ENCODE peak calls at places on chromosomes 5 and 9, in four cellular contexts. One of them, this sample, is unnamed.

GRCh38 chr5:1795506-1795905 is 4.1 kb downstream of the MRPL36 start:
- DNase-seq in GM20000: no peak
- DNase-seq in AG04450: no peak
- DNase-seq in neural crest cell: no peak
- DNase-seq in this sample: no peak

GRCh38 chr9:126160854-126161329 is 165.7 kb upstream of the MVB12B start:
- DNase-seq in GM20000: no peak
- DNase-seq in AG04450: no peak
- DNase-seq in neural crest cell: no peak
- DNase-seq in this sample: no peak

GRCh38 chr5:1246711-1247431 is 21.7 kb downstream of the SLC6A18 start:
- DNase-seq in GM20000: peak; percentile 71
- DNase-seq in AG04450: no peak
- DNase-seq in neural crest cell: peak; percentile 69
- DNase-seq in this sample: peak; percentile 15

GRCh38 chr5:179400020-179400419 is 54.8 kb upstream of the ADAMTS2 start:
- DNase-seq in GM20000: no peak
- DNase-seq in AG04450: no peak
- DNase-seq in neural crest cell: no peak
- DNase-seq in this sample: no peak

GRCh38 chr5:69225859-69226258 is 8.8 kb upstream of the CDK7 start:
- DNase-seq in GM20000: no peak
- DNase-seq in AG04450: no peak
- DNase-seq in neural crest cell: no peak
- DNase-seq in this sample: no peak

GRCh38 chr9:88302579-88303324 is 85.5 kb upstream of the SPIN1 start:
- DNase-seq in GM20000: no peak
- DNase-seq in AG04450: no peak
- DNase-seq in neural crest cell: no peak
- DNase-seq in this sample: no peak

GRCh38 chr5:83097582-83098265 is 20.4 kb downstream of the XRCC4 start:
- DNase-seq in GM20000: peak; percentile 7
- DNase-seq in AG04450: no peak
- DNase-seq in neural crest cell: no peak
- DNase-seq in this sample: no peak

GRCh38 chr5:52856564-52856963 is 68.8 kb downstream of the ITGA1 start:
- DNase-seq in GM20000: no peak
- DNase-seq in AG04450: no peak
- DNase-seq in neural crest cell: no peak
- DNase-seq in this sample: no peak

GRCh38 chr5:88944751-88945507 is 61.9 kb upstream of the MEF2C start:
- DNase-seq in GM20000: no peak
- DNase-seq in AG04450: peak; percentile 23
- DNase-seq in neural crest cell: no peak
- DNase-seq in this sample: no peak

GRCh38 chr5:75051217-75051751 is 1.1 kb downstream of the GCNT4 start:
- DNase-seq in GM20000: no peak
- DNase-seq in AG04450: no peak
- DNase-seq in neural crest cell: no peak
- DNase-seq in this sample: peak; percentile 60

GRCh38 chr5:178502401-178503100 is 87.6 kb downstream of the COL23A1 start:
- DNase-seq in GM20000: no peak
- DNase-seq in AG04450: no peak
- DNase-seq in neural crest cell: no peak
- DNase-seq in this sample: no peak

GRCh38 chr5:135248801-135249231 is 150.2 kb downstream of the MACROH2A1 start:
- DNase-seq in GM20000: no peak
- DNase-seq in AG04450: no peak
- DNase-seq in neural crest cell: no peak
- DNase-seq in this sample: no peak

GRCh38 chr9:135523521-135524129 is 2.4 kb downstream of the LCN1 start:
- DNase-seq in GM20000: no peak
- DNase-seq in AG04450: no peak
- DNase-seq in neural crest cell: no peak
- DNase-seq in this sample: no peak

GRCh38 chr5:19584131-19584530 is 403.9 kb downstream of the CDH18 start:
- DNase-seq in GM20000: no peak
- DNase-seq in AG04450: no peak
- DNase-seq in neural crest cell: no peak
- DNase-seq in this sample: no peak

GRCh38 chr9:87214991-87215390 is 267.7 kb upstream of the GAS1 start:
- DNase-seq in GM20000: no peak
- DNase-seq in AG04450: no peak
- DNase-seq in neural crest cell: no peak
- DNase-seq in this sample: no peak

GRCh38 chr5:399296-400281 is 43.4 kb upstream of the EXOC3 start:
- DNase-seq in GM20000: peak; percentile 86
- DNase-seq in AG04450: peak; percentile 95
- DNase-seq in neural crest cell: peak; percentile 65
- DNase-seq in this sample: peak; percentile 77

GRCh38 chr5:172688735-172689572 is 47.9 kb downstream of the NEURL1B start:
- DNase-seq in GM20000: peak; percentile 74
- DNase-seq in AG04450: no peak
- DNase-seq in neural crest cell: no peak
- DNase-seq in this sample: peak; percentile 59

GRCh38 chr5:170341545-170341944 is 44.0 kb upstream of the LCP2 start:
- DNase-seq in GM20000: no peak
- DNase-seq in AG04450: no peak
- DNase-seq in neural crest cell: no peak
- DNase-seq in this sample: no peak

GRCh38 chr5:170339780-170340167 is 42.2 kb upstream of the LCP2 start:
- DNase-seq in GM20000: no peak
- DNase-seq in AG04450: no peak
- DNase-seq in neural crest cell: no peak
- DNase-seq in this sample: no peak

GRCh38 chr5:170338272-170338671 is 40.7 kb upstream of the LCP2 start:
- DNase-seq in GM20000: no peak
- DNase-seq in AG04450: no peak
- DNase-seq in neural crest cell: no peak
- DNase-seq in this sample: peak; percentile 29

GRCh38 chr5:170337055-170337454 is 39.5 kb upstream of the LCP2 start:
- DNase-seq in GM20000: no peak
- DNase-seq in AG04450: no peak
- DNase-seq in neural crest cell: no peak
- DNase-seq in this sample: no peak

DNA sequence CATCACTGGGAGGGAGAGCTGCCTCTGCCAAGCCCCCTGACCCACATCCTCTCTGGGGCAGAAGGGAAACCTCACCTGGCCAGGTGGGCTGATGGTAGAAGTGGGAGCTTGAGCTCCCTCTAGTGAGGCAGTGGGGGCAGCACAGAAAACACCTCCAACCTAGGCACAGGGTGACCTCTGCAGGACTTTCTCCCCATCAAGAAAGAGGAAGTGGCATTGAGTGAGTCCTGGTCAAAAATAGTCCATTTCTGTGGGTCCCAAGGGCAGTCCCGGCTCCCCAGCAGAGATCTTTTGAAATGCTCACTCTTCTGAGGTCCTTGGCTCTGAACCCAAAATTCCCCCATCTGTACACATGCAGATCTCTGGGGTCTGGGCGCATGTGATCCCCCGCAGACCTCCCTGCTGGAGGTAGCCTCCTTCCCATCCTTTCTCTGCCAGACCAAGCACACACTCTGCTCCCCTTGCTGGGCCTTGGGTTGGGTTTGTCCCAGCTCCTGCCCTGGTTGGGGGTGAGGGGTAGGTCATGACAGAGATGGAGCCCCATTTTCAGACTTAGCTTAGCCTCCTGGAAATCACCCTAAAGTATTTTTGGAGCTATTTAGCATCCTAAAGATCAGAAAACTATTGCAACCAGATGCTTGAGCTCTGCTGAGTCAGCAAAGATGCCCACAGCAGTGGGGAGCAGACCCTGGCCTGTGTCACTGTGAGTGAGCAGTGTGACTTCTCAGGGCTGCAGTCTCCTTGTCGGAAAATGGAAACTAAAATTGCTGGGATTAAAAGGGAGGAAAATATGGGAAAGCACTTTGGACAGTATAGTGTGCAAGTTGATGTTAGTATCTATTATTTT is 41.6 kb upstream of the LCP2 start:
- DNase-seq in GM20000: peak; percentile 81
- DNase-seq in AG04450: no peak
- DNase-seq in neural crest cell: no peak
- DNase-seq in this sample: peak; percentile 79
- TF ChIP-seq CTCF in GM20000: peak; percentile 92
- TF ChIP-seq CTCF in AG04450: no peak
- TF ChIP-seq CTCF in neural crest cell: no peak
- TF ChIP-seq CTCF in this sample: peak; percentile 95

GRCh38 chr9:2846115-2846514 is 2.2 kb upstream of the PUM3 start:
- DNase-seq in GM20000: no peak
- DNase-seq in AG04450: no peak
- DNase-seq in neural crest cell: no peak
- DNase-seq in this sample: no peak
- TF ChIP-seq CTCF in GM20000: no peak
- TF ChIP-seq CTCF in AG04450: no peak
- TF ChIP-seq CTCF in neural crest cell: no peak
- TF ChIP-seq CTCF in this sample: no peak

GRCh38 chr9:136774416-136775045 is 10.2 kb upstream of the LCN15 start:
- DNase-seq in GM20000: no peak
- DNase-seq in AG04450: no peak
- DNase-seq in neural crest cell: no peak
- DNase-seq in this sample: no peak

GRCh38 chr9:136771907-136772306 is 7.6 kb upstream of the LCN15 start:
- DNase-seq in GM20000: peak; percentile 11
- DNase-seq in AG04450: no peak
- DNase-seq in neural crest cell: no peak
- DNase-seq in this sample: no peak

GRCh38 chr9:136765041-136765440 is 723 bp upstream of the LCN15 start:
- DNase-seq in GM20000: peak; percentile 11
- DNase-seq in AG04450: no peak
- DNase-seq in neural crest cell: no peak
- DNase-seq in this sample: no peak

GRCh38 chr9:136773386-136774044 is 9.2 kb upstream of the LCN15 start:
- DNase-seq in GM20000: no peak
- DNase-seq in AG04450: no peak
- DNase-seq in neural crest cell: no peak
- DNase-seq in this sample: peak; percentile 60

GRCh38 chr9:136769710-136770191 is 5.4 kb upstream of the LCN15 start:
- DNase-seq in GM20000: peak; percentile 90
- DNase-seq in AG04450: no peak
- DNase-seq in neural crest cell: peak; percentile 69
- DNase-seq in this sample: peak; percentile 73
- TF ChIP-seq CTCF in GM20000: peak; percentile 64
- TF ChIP-seq CTCF in AG04450: peak; percentile 54
- TF ChIP-seq CTCF in neural crest cell: peak; percentile 58
- TF ChIP-seq CTCF in this sample: peak; percentile 42

GRCh38 chr5:61817472-61818326 is 485.6 kb downstream of the ZSWIM6 start:
- DNase-seq in GM20000: no peak
- DNase-seq in AG04450: peak; percentile 11
- DNase-seq in neural crest cell: peak; percentile 40
- DNase-seq in this sample: no peak
- TF ChIP-seq CTCF in GM20000: no peak
- TF ChIP-seq CTCF in AG04450: peak; percentile 75
- TF ChIP-seq CTCF in neural crest cell: peak; percentile 73
- TF ChIP-seq CTCF in this sample: no peak

GRCh38 chr9:136807281-136808074 is at the start of gene RABL6:
- DNase-seq in GM20000: peak; percentile 100
- DNase-seq in AG04450: no peak
- DNase-seq in neural crest cell: peak; percentile 66
- DNase-seq in this sample: peak; percentile 82

GRCh38 chr9:136808781-136809158 is 1.0 kb downstream of the RABL6 start:
- DNase-seq in GM20000: no peak
- DNase-seq in AG04450: no peak
- DNase-seq in neural crest cell: no peak
- DNase-seq in this sample: no peak

GRCh38 chr9:136806067-136806466 is 1.7 kb upstream of the RABL6 start:
- DNase-seq in GM20000: peak; percentile 8
- DNase-seq in AG04450: no peak
- DNase-seq in neural crest cell: no peak
- DNase-seq in this sample: no peak

GRCh38 chr9:136806631-136807201 is 1.0 kb upstream of the RABL6 start:
- DNase-seq in GM20000: no peak
- DNase-seq in AG04450: no peak
- DNase-seq in neural crest cell: no peak
- DNase-seq in this sample: no peak

DNA sequence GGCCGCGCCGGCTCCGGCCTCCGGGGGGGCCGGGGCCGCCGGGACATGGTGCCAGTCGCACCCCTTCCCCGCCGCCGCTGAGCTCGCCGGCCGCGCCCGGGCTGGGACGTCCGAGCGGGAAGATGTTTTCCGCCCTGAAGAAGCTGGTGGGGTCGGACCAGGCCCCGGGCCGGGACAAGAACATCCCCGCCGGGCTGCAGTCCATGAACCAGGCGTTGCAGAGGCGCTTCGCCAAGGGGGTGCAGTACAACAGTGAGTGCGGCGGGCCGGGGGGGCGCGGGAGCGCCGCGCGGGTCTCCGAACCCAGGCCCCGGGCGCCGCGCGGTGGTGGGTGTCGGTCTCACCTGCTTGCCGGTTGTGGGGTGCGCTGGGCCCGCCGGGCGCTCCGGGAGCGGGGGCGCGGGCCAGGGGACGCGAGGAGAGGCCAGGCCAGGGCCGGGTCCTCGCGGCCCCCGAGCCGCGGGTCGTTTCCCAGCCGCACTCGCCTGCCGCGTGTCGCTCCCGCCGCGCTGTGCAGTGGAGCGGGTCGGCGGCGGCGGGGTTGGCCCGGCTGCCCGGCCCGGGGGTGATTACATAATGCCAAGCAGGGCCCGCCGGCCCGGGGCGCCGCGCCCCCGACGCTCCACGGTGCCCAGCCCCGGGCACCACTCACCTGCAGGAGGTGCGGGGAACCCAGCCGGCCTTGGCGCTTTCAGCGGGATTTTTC is 480 bp downstream of the RABL6 start:
- DNase-seq in GM20000: peak; percentile 67
- DNase-seq in AG04450: no peak
- DNase-seq in neural crest cell: no peak
- DNase-seq in this sample: peak; percentile 43
- TF ChIP-seq CTCF in GM20000: peak; percentile 0
- TF ChIP-seq CTCF in AG04450: no peak
- TF ChIP-seq CTCF in neural crest cell: no peak
- TF ChIP-seq CTCF in this sample: no peak

DNA sequence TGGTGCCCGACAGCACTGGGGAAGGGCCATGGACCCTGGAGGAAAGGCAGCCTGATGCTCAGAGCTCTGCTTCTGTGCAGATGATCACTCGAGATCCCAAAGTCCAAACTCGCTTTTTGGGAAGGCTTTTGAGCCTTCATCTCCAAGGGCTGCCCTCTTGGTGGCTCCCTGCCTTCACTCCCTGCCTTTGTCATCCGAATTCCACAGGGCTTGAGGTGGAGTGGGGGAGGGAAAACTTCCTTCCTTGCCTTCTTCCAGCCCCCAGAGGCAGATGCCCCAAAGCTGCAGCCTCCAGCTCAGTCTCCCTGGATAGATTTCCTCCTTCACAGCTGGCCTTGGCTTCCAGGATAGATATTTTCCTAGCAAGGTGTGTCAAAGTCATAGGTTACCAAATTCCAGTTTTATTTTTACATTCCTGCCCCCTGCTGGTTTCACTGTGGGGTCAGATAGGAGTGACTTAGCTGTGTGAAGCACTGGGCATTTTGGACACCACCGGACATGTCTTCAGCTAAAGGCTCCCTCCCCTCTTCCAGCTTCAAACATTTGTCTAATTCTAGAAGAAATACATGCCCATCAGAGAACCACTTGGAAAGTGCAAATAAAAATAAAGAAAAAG is 268.2 kb downstream of the HSPA4 start:
- DNase-seq in GM20000: no peak
- DNase-seq in AG04450: no peak
- DNase-seq in neural crest cell: no peak
- DNase-seq in this sample: no peak
- TF ChIP-seq CTCF in GM20000: no peak
- TF ChIP-seq CTCF in AG04450: no peak
- TF ChIP-seq CTCF in neural crest cell: peak; percentile 14
- TF ChIP-seq CTCF in this sample: no peak

This sample was measured in activated CD8-positive, alpha-beta T cell treated with anti-CD3 and anti-CD28 coated beads for 36 hours.